ENCODE peak calls at places on chromosomes 3 and 15, in eight cellular contexts. One of them, this sample, is unnamed.

GRCh38 chr15:62739082-62739481 is 303.5 kb upstream of the TPM1 start:
- DNase-seq in C1 segment of cervical spinal cord: no peak
- DNase-seq in stimulated activated naive CD8-positive, alpha-beta T cell treated with anti-CD3 and anti-CD28 coated beads, Interleukin-15, amount 100 ng/mL, for 72 hours: no peak
- DNase-seq in hippocampal formation: no peak
- DNase-seq in psoas muscle: no peak
- DNase-seq in Daoy: peak
- DNase-seq in mucosa of gallbladder: no peak
- DNase-seq in fibroblast of villous mesenchyme: peak
- DNase-seq in this sample: no peak

GRCh38 chr15:80343610-80344009 is 60.6 kb upstream of the ARNT2 start:
- DNase-seq in C1 segment of cervical spinal cord: no peak
- DNase-seq in stimulated activated naive CD8-positive, alpha-beta T cell treated with anti-CD3 and anti-CD28 coated beads, Interleukin-15, amount 100 ng/mL, for 72 hours: no peak
- DNase-seq in hippocampal formation: no peak
- DNase-seq in psoas muscle: peak
- DNase-seq in Daoy: no peak
- DNase-seq in mucosa of gallbladder: peak
- DNase-seq in fibroblast of villous mesenchyme: peak
- DNase-seq in this sample: no peak

GRCh38 chr15:76333720-76334437 is 2.7 kb upstream of the ISL2 start:
- DNase-seq in C1 segment of cervical spinal cord: no peak
- DNase-seq in stimulated activated naive CD8-positive, alpha-beta T cell treated with anti-CD3 and anti-CD28 coated beads, Interleukin-15, amount 100 ng/mL, for 72 hours: no peak
- DNase-seq in hippocampal formation: no peak
- DNase-seq in psoas muscle: no peak
- DNase-seq in Daoy: no peak
- DNase-seq in mucosa of gallbladder: no peak
- DNase-seq in fibroblast of villous mesenchyme: peak
- DNase-seq in this sample: no peak

GRCh38 chr3:126111566-126112475 is 27.9 kb upstream of the SLC41A3 start:
- DNase-seq in C1 segment of cervical spinal cord: no peak
- DNase-seq in stimulated activated naive CD8-positive, alpha-beta T cell treated with anti-CD3 and anti-CD28 coated beads, Interleukin-15, amount 100 ng/mL, for 72 hours: no peak
- DNase-seq in hippocampal formation: no peak
- DNase-seq in psoas muscle: no peak
- DNase-seq in Daoy: no peak
- DNase-seq in mucosa of gallbladder: no peak
- DNase-seq in fibroblast of villous mesenchyme: no peak
- DNase-seq in this sample: no peak

GRCh38 chr3:129116482-129116946 is 5.1 kb downstream of the RAB43 start:
- DNase-seq in C1 segment of cervical spinal cord: no peak
- DNase-seq in stimulated activated naive CD8-positive, alpha-beta T cell treated with anti-CD3 and anti-CD28 coated beads, Interleukin-15, amount 100 ng/mL, for 72 hours: peak
- DNase-seq in hippocampal formation: no peak
- DNase-seq in psoas muscle: no peak
- DNase-seq in Daoy: no peak
- DNase-seq in mucosa of gallbladder: no peak
- DNase-seq in fibroblast of villous mesenchyme: peak
- DNase-seq in this sample: no peak

GRCh38 chr15:88912500-88912921 is 668 bp downstream of the MFGE8 start:
- DNase-seq in C1 segment of cervical spinal cord: no peak
- DNase-seq in stimulated activated naive CD8-positive, alpha-beta T cell treated with anti-CD3 and anti-CD28 coated beads, Interleukin-15, amount 100 ng/mL, for 72 hours: no peak
- DNase-seq in hippocampal formation: no peak
- DNase-seq in psoas muscle: peak
- DNase-seq in Daoy: no peak
- DNase-seq in mucosa of gallbladder: no peak
- DNase-seq in fibroblast of villous mesenchyme: peak
- DNase-seq in this sample: peak

GRCh38 chr3:16665282-16665741 is 60.1 kb upstream of the DAZL start:
- DNase-seq in C1 segment of cervical spinal cord: no peak
- DNase-seq in stimulated activated naive CD8-positive, alpha-beta T cell treated with anti-CD3 and anti-CD28 coated beads, Interleukin-15, amount 100 ng/mL, for 72 hours: no peak
- DNase-seq in hippocampal formation: no peak
- DNase-seq in psoas muscle: no peak
- DNase-seq in Daoy: peak
- DNase-seq in mucosa of gallbladder: no peak
- DNase-seq in fibroblast of villous mesenchyme: peak
- DNase-seq in this sample: no peak

GRCh38 chr3:192039593-192039992 is 578.6 kb downstream of the PYDC2 start:
- DNase-seq in C1 segment of cervical spinal cord: no peak
- DNase-seq in stimulated activated naive CD8-positive, alpha-beta T cell treated with anti-CD3 and anti-CD28 coated beads, Interleukin-15, amount 100 ng/mL, for 72 hours: no peak
- DNase-seq in hippocampal formation: no peak
- DNase-seq in psoas muscle: no peak
- DNase-seq in Daoy: no peak
- DNase-seq in mucosa of gallbladder: no peak
- DNase-seq in fibroblast of villous mesenchyme: no peak
- DNase-seq in this sample: no peak

GRCh38 chr15:31379042-31379441 is 52.4 kb downstream of the KLF13 start:
- DNase-seq in C1 segment of cervical spinal cord: no peak
- DNase-seq in stimulated activated naive CD8-positive, alpha-beta T cell treated with anti-CD3 and anti-CD28 coated beads, Interleukin-15, amount 100 ng/mL, for 72 hours: no peak
- DNase-seq in hippocampal formation: peak
- DNase-seq in psoas muscle: no peak
- DNase-seq in Daoy: no peak
- DNase-seq in mucosa of gallbladder: no peak
- DNase-seq in fibroblast of villous mesenchyme: no peak
- DNase-seq in this sample: no peak

GRCh38 chr3:123766195-123767019 is 117.7 kb downstream of the MYLK start:
- DNase-seq in C1 segment of cervical spinal cord: no peak
- DNase-seq in stimulated activated naive CD8-positive, alpha-beta T cell treated with anti-CD3 and anti-CD28 coated beads, Interleukin-15, amount 100 ng/mL, for 72 hours: no peak
- DNase-seq in hippocampal formation: no peak
- DNase-seq in psoas muscle: no peak
- DNase-seq in Daoy: no peak
- DNase-seq in mucosa of gallbladder: no peak
- DNase-seq in fibroblast of villous mesenchyme: no peak
- DNase-seq in this sample: no peak

GRCh38 chr3:126446301-126446700 is 29.4 kb downstream of the ZXDC start:
- DNase-seq in C1 segment of cervical spinal cord: no peak
- DNase-seq in stimulated activated naive CD8-positive, alpha-beta T cell treated with anti-CD3 and anti-CD28 coated beads, Interleukin-15, amount 100 ng/mL, for 72 hours: no peak
- DNase-seq in hippocampal formation: no peak
- DNase-seq in psoas muscle: no peak
- DNase-seq in Daoy: no peak
- DNase-seq in mucosa of gallbladder: no peak
- DNase-seq in fibroblast of villous mesenchyme: no peak
- DNase-seq in this sample: no peak

GRCh38 chr15:51678081-51678480 is 3.2 kb upstream of the SCG3 start:
- DNase-seq in C1 segment of cervical spinal cord: no peak
- DNase-seq in stimulated activated naive CD8-positive, alpha-beta T cell treated with anti-CD3 and anti-CD28 coated beads, Interleukin-15, amount 100 ng/mL, for 72 hours: no peak
- DNase-seq in hippocampal formation: no peak
- DNase-seq in psoas muscle: no peak
- DNase-seq in Daoy: no peak
- DNase-seq in mucosa of gallbladder: no peak
- DNase-seq in fibroblast of villous mesenchyme: no peak
- DNase-seq in this sample: no peak

GRCh38 chr3:4943553-4943952 is 35.7 kb upstream of the BHLHE40 start:
- DNase-seq in C1 segment of cervical spinal cord: no peak
- DNase-seq in stimulated activated naive CD8-positive, alpha-beta T cell treated with anti-CD3 and anti-CD28 coated beads, Interleukin-15, amount 100 ng/mL, for 72 hours: no peak
- DNase-seq in hippocampal formation: no peak
- DNase-seq in psoas muscle: no peak
- DNase-seq in Daoy: no peak
- DNase-seq in mucosa of gallbladder: no peak
- DNase-seq in fibroblast of villous mesenchyme: no peak
- DNase-seq in this sample: peak

GRCh38 chr15:75153084-75153483 is 48.6 kb upstream of the C15orf39 start:
- DNase-seq in C1 segment of cervical spinal cord: no peak
- DNase-seq in stimulated activated naive CD8-positive, alpha-beta T cell treated with anti-CD3 and anti-CD28 coated beads, Interleukin-15, amount 100 ng/mL, for 72 hours: no peak
- DNase-seq in hippocampal formation: no peak
- DNase-seq in psoas muscle: no peak
- DNase-seq in Daoy: peak
- DNase-seq in mucosa of gallbladder: no peak
- DNase-seq in fibroblast of villous mesenchyme: no peak
- DNase-seq in this sample: no peak

GRCh38 chr15:100968043-100968966 is 49.1 kb downstream of the LRRK1 start:
- DNase-seq in C1 segment of cervical spinal cord: no peak
- DNase-seq in stimulated activated naive CD8-positive, alpha-beta T cell treated with anti-CD3 and anti-CD28 coated beads, Interleukin-15, amount 100 ng/mL, for 72 hours: no peak
- DNase-seq in hippocampal formation: no peak
- DNase-seq in psoas muscle: no peak
- DNase-seq in Daoy: peak
- DNase-seq in mucosa of gallbladder: no peak
- DNase-seq in fibroblast of villous mesenchyme: peak
- DNase-seq in this sample: no peak

GRCh38 chr15:70857547-70858265 is 3.7 kb upstream of the LARP6 start:
- DNase-seq in C1 segment of cervical spinal cord: no peak
- DNase-seq in stimulated activated naive CD8-positive, alpha-beta T cell treated with anti-CD3 and anti-CD28 coated beads, Interleukin-15, amount 100 ng/mL, for 72 hours: no peak
- DNase-seq in hippocampal formation: no peak
- DNase-seq in psoas muscle: no peak
- DNase-seq in Daoy: no peak
- DNase-seq in mucosa of gallbladder: no peak
- DNase-seq in fibroblast of villous mesenchyme: no peak
- DNase-seq in this sample: no peak

This sample was measured in endothelial cell.